ENCODE peak calls at places on chromosomes 4 and X, in four cellular contexts. One of them, this sample, is unnamed.

GRCh38 chrX:124860736-124861135 is 458.9 kb upstream of the TEX13C start:
- DNase-seq in testis: no peak
- DNase-seq in upper lobe of left lung: no peak
- DNase-seq in suprapubic skin: no peak
- DNase-seq in this sample: no peak

GRCh38 chrX:63810746-63811145 is 25.7 kb upstream of the ARHGEF9 start:
- DNase-seq in testis: no peak
- DNase-seq in upper lobe of left lung: no peak
- DNase-seq in suprapubic skin: no peak
- DNase-seq in this sample: no peak

GRCh38 chrX:70041993-70042392 is 7.7 kb downstream of the AWAT2 start:
- DNase-seq in testis: no peak
- DNase-seq in upper lobe of left lung: no peak
- DNase-seq in suprapubic skin: no peak
- DNase-seq in this sample: no peak

GRCh38 chrX:34382416-34382815 is 250.3 kb upstream of the FAM47A start:
- DNase-seq in testis: no peak
- DNase-seq in upper lobe of left lung: no peak
- DNase-seq in suprapubic skin: no peak
- DNase-seq in this sample: no peak

GRCh38 chrX:119618439-119618838 is 12.2 kb upstream of the NKRF start:
- DNase-seq in testis: no peak
- DNase-seq in upper lobe of left lung: peak
- DNase-seq in suprapubic skin: no peak
- DNase-seq in this sample: no peak

GRCh38 chr4:2352729-2353221 is 65.7 kb downstream of the ZFYVE28 start:
- DNase-seq in testis: peak
- DNase-seq in upper lobe of left lung: peak
- DNase-seq in suprapubic skin: peak
- DNase-seq in this sample: no peak

GRCh38 chrX:65903750-65904149 is 136.1 kb downstream of the VSIG4 start:
- DNase-seq in testis: no peak
- DNase-seq in upper lobe of left lung: no peak
- DNase-seq in suprapubic skin: no peak
- DNase-seq in this sample: no peak

GRCh38 chr4:25928956-25929336 is 14.9 kb downstream of the SMIM20 start:
- DNase-seq in testis: no peak
- DNase-seq in upper lobe of left lung: no peak
- DNase-seq in suprapubic skin: no peak
- DNase-seq in this sample: no peak

GRCh38 chrX:39425124-39425806 is 624.0 kb downstream of the MID1IP1 start:
- DNase-seq in testis: no peak
- DNase-seq in upper lobe of left lung: no peak
- DNase-seq in suprapubic skin: no peak
- DNase-seq in this sample: no peak

GRCh38 chrX:39309721-39310152 is 508.5 kb downstream of the MID1IP1 start:
- DNase-seq in testis: no peak
- DNase-seq in upper lobe of left lung: no peak
- DNase-seq in suprapubic skin: no peak
- DNase-seq in this sample: no peak

GRCh38 chrX:37824491-37825224 is 22.7 kb downstream of the DYNLT3 start:
- DNase-seq in testis: no peak
- DNase-seq in upper lobe of left lung: no peak
- DNase-seq in suprapubic skin: no peak
- DNase-seq in this sample: no peak

GRCh38 chr4:8117278-8117682 is 41.3 kb downstream of the ABLIM2 start:
- DNase-seq in testis: peak
- DNase-seq in upper lobe of left lung: no peak
- DNase-seq in suprapubic skin: no peak
- DNase-seq in this sample: peak

GRCh38 chr4:82777857-82778525 is 20.6 kb downstream of the SCD5 start:
- DNase-seq in testis: no peak
- DNase-seq in upper lobe of left lung: no peak
- DNase-seq in suprapubic skin: no peak
- DNase-seq in this sample: no peak

GRCh38 chr4:93152461-93152860 is 676.1 kb upstream of the ATOH1 start:
- DNase-seq in testis: no peak
- DNase-seq in upper lobe of left lung: no peak
- DNase-seq in suprapubic skin: no peak
- DNase-seq in this sample: no peak

GRCh38 chrX:111490683-111491082 is 20.8 kb upstream of the SERTM2 start:
- DNase-seq in testis: no peak
- DNase-seq in upper lobe of left lung: no peak
- DNase-seq in suprapubic skin: no peak
- DNase-seq in this sample: no peak

GRCh38 chr4:122747883-122748282 is 15.4 kb downstream of the BBS12 start:
- DNase-seq in testis: no peak
- DNase-seq in upper lobe of left lung: no peak
- DNase-seq in suprapubic skin: no peak
- DNase-seq in this sample: no peak

GRCh38 chrX:152817082-152817744 is 13.3 kb downstream of the CETN2 start:
- DNase-seq in testis: peak
- DNase-seq in upper lobe of left lung: no peak
- DNase-seq in suprapubic skin: no peak
- DNase-seq in this sample: peak

GRCh38 chrX:41688835-41689234 is at the start of gene GPR34:
- DNase-seq in testis: peak
- DNase-seq in upper lobe of left lung: no peak
- DNase-seq in suprapubic skin: no peak
- DNase-seq in this sample: no peak

GRCh38 chr4:156686120-156686519 is 285.5 kb downstream of the PDGFC start:
- DNase-seq in testis: no peak
- DNase-seq in upper lobe of left lung: no peak
- DNase-seq in suprapubic skin: no peak
- DNase-seq in this sample: no peak

GRCh38 chrX:110509778-110510510 is 151.3 kb downstream of the RTL9 start:
- DNase-seq in testis: no peak
- DNase-seq in upper lobe of left lung: no peak
- DNase-seq in suprapubic skin: no peak
- DNase-seq in this sample: no peak

GRCh38 chr4:82745173-82745842 is 53.3 kb downstream of the SCD5 start:
- DNase-seq in testis: no peak
- DNase-seq in upper lobe of left lung: no peak
- DNase-seq in suprapubic skin: no peak
- DNase-seq in this sample: peak

GRCh38 chr4:153649572-153649991 is 34.5 kb upstream of the TLR2 start:
- DNase-seq in testis: no peak
- DNase-seq in upper lobe of left lung: no peak
- DNase-seq in suprapubic skin: no peak
- DNase-seq in this sample: no peak

GRCh38 chrX:149006235-149006634 is 498.9 kb downstream of the IDS start:
- DNase-seq in testis: no peak
- DNase-seq in upper lobe of left lung: no peak
- DNase-seq in suprapubic skin: no peak
- DNase-seq in this sample: no peak
- H3K4me3 ChIP-seq in testis: no peak
- H3K4me3 ChIP-seq in upper lobe of left lung: no peak
- H3K4me3 ChIP-seq in suprapubic skin: no peak
- H3K4me3 ChIP-seq in this sample: no peak

GRCh38 chrX:31199770-31200114 is 127.9 kb upstream of the FTHL17 start:
- DNase-seq in testis: no peak
- DNase-seq in upper lobe of left lung: no peak
- DNase-seq in suprapubic skin: no peak
- DNase-seq in this sample: no peak
- TF ChIP-seq POLR2A in testis: no peak
- TF ChIP-seq POLR2A in upper lobe of left lung: no peak
- TF ChIP-seq POLR2A in suprapubic skin: no peak
- TF ChIP-seq POLR2A in this sample: no peak

DNA sequence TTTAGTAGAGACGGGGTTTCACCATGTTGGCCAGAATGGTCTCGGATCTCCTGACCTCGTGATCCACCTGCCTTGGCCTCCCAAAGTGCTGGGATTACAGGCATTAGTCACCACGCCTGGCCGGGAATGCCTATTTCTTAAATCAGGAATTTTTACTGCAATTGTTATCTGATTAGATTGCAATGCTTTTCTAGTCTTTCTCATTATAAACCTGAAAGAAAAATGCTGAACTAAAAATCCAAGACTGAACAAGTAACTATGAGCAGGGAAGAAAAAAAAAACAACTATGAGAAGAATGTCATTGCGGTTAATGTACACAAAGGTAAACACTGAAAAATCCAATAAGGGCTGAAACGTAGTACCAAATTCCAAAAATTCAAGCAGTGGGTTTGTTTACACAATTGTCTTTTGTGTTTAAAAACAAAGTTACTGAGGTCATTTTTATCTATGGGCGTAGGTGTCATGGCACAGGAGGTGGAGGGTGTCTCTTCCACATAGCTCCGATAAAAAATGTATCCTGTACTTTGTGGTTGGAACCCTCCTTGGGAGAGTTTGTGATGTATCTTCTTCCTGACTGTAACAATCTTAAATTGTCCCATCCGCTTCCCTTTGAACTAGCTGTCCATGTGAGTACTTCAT is 11.0 kb upstream of the TMEM156 start:
- DNase-seq in testis: no peak
- DNase-seq in upper lobe of left lung: no peak
- DNase-seq in suprapubic skin: no peak
- DNase-seq in this sample: no peak
- H3K4me3 ChIP-seq in testis: no peak
- H3K4me3 ChIP-seq in upper lobe of left lung: no peak
- H3K4me3 ChIP-seq in suprapubic skin: no peak
- H3K4me3 ChIP-seq in this sample: no peak

DNA sequence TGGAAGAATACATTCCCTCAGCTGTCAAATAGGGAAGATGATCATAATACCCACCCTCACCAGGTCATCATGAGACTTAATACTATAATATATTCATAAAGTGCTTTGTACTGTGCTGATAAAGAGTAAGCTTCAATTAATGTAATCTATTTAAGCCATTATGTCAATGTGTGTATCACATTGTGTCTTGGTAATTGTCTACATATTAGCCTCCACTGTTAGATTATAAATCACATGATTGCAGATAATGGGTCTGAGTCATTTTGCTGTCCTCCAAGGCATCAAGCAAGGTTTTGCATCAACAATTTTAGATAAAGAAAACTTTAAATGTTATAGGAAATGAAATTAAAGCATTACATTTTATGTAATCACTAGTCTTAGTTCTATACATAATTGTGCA is 45.2 kb upstream of the CEP135 start:
- DNase-seq in testis: no peak
- DNase-seq in upper lobe of left lung: no peak
- DNase-seq in suprapubic skin: no peak
- DNase-seq in this sample: no peak
- TF ChIP-seq POLR2A in testis: no peak
- TF ChIP-seq POLR2A in upper lobe of left lung: no peak
- TF ChIP-seq POLR2A in suprapubic skin: no peak
- TF ChIP-seq POLR2A in this sample: no peak